ENCODE peak calls at places on chromosomes 13 and 19, in five cellular contexts. Y, C, L, Z and F are unnamed samples.

GRCh38 chr13:77325371-77325941 is 1.4 kb downstream of the MYCBP2 start:
- DNase-seq in Y (no peak), Z (no peak), L (no peak), C (no peak), F (no peak)

GRCh38 chr19:9075064-9075964 is 11.5 kb upstream of the OR1M1 start:
- DNase-seq in Y (no peak), C (peak; percentile 93), Z (no peak), L (peak; percentile 70), F (no peak)

GRCh38 chr13:65913173-65913572 is 1317.0 kb downstream of the PCDH9 start:
- DNase-seq in C (no peak), Y (no peak), L (no peak), Z (no peak), F (no peak)

GRCh38 chr13:112767506-112768471 is 78.0 kb downstream of the ATP11A start:
- DNase-seq in C (no peak), Y (no peak), L (no peak), Z (no peak), F (no peak)

GRCh38 chr19:54062643-54063042 is 1.1 kb downstream of the VSTM1 start:
- DNase-seq in C (no peak), Z (no peak), L (no peak), Y (no peak), F (no peak)

GRCh38 chr19:6071103-6071485 is 39.2 kb downstream of the RFX2 start:
- DNase-seq in Z (no peak), C (no peak), L (no peak), Y (no peak), F (no peak)

GRCh38 chr19:35017507-35017906 is 12.8 kb upstream of the SCN1B start:
- DNase-seq in Z (no peak), C (no peak), Y (no peak), L (no peak), F (no peak)

GRCh38 chr13:48110930-48111721 is 16.2 kb upstream of the MED4 start:
- DNase-seq in Y (no peak), C (no peak), Z (no peak), L (no peak), F (no peak)

GRCh38 chr13:76992548-76993001 is 694 bp downstream of the CLN5 start:
- DNase-seq in Y (no peak), C (peak; percentile 62), Z (no peak), L (no peak), F (peak; percentile 14)

GRCh38 chr19:54311486-54311885 is 1.5 kb downstream of the LILRA5 start:
- DNase-seq in Z (no peak), C (no peak), Y (no peak), L (no peak), F (no peak)

GRCh38 chr13:33119886-33120543 is 103.8 kb downstream of the KL start:
- DNase-seq in Z (no peak), L (no peak), Y (no peak), C (no peak), F (no peak)

GRCh38 chr19:1281270-1281894 is 4.3 kb upstream of the EFNA2 start:
- DNase-seq in Y (no peak), L (no peak), Z (no peak), C (no peak), F (no peak)

GRCh38 chr13:30802953-30803478 is 67.7 kb downstream of the ALOX5AP start:
- DNase-seq in Y (peak; percentile 93), L (peak; percentile 52), C (peak; percentile 87), Z (peak; percentile 36), F (peak; percentile 66)

GRCh38 chr19:18300930-18301717 is 19.7 kb upstream of the JUND start:
- DNase-seq in Y (no peak), Z (no peak), L (peak; percentile 25), C (peak; percentile 79), F (no peak)

GRCh38 chr19:16161848-16162247 is 11.5 kb downstream of the CIB3 start:
- DNase-seq in Y (no peak), C (no peak), Z (no peak), L (no peak), F (no peak)

GRCh38 chr13:45678282-45678681 is 23.8 kb upstream of the CBY2 start:
- DNase-seq in L (no peak), Z (no peak), Y (no peak), C (no peak), F (no peak)

GRCh38 chr13:53137777-53138176 is 109.2 kb downstream of the OLFM4 start:
- DNase-seq in L (no peak), Z (no peak), C (peak; percentile 63), Y (no peak), F (no peak)

GRCh38 chr19:50181121-50181520 is 18.0 kb upstream of the IZUMO2 start:
- DNase-seq in Y (no peak), L (no peak), C (no peak), Z (no peak), F (no peak)

GRCh38 chr19:17306285-17306714 is 628 bp downstream of the MRPL34 start:
- DNase-seq in Y (no peak), C (no peak), Z (no peak), L (no peak), F (no peak)

GRCh38 chr13:47672982-47673670 is 327.9 kb downstream of the SUCLA2 start:
- DNase-seq in C (peak; percentile 16), Y (no peak), L (no peak), Z (no peak), F (no peak)

GRCh38 chr19:42255766-42256750 is 1.1 kb upstream of the ERF start:
- DNase-seq in Z (no peak), Y (no peak), L (no peak), C (peak; percentile 74), F (no peak)

GRCh38 chr13:48828962-48829405 is 146.7 kb upstream of the FNDC3A start:
- DNase-seq in C (peak; percentile 20), Z (no peak), L (no peak), Y (no peak), F (no peak)

GRCh38 chr13:30479154-30479553 is 13.4 kb upstream of the HMGB1 start:
- DNase-seq in Z (no peak), L (no peak), C (peak; percentile 50), Y (no peak), F (no peak)

GRCh38 chr19:42467437-42467760 is 24.7 kb upstream of the CXCL17 start:
- DNase-seq in L (no peak), Y (no peak), C (no peak), Z (no peak), F (no peak)

GRCh38 chr19:40689339-40690049 is 957 bp downstream of the NUMBL start:
- DNase-seq in Z (peak; percentile 19), L (no peak), C (no peak), Y (no peak), F (no peak)

GRCh38 chr19:41904118-41904870 is 21.3 kb downstream of the ARHGEF1 start:
- DNase-seq in Z (no peak), Y (no peak), L (no peak), C (peak; percentile 88), F (no peak)

GRCh38 chr19:13347351-13347750 is 158.9 kb downstream of the CACNA1A start:
- DNase-seq in L (no peak), Z (no peak), Y (no peak), C (no peak), F (no peak)